ENCODE peak calls at places on chromosomes 16 and 17, in seven cellular contexts. S is Caco-2, X is Peyer's patch, L is GM23338, W is HCT116, Q is PC-3, H is breast epithelium. T is an unnamed sample.

GRCh38 chr16:29899516-29900101 is at the start of gene SEZ6L2:
- DNase-seq in X (peak; percentile 79), Q (peak; percentile 89), L (peak; percentile 98), S (peak; percentile 94), H (peak; percentile 83), W (peak; percentile 90), T (peak; percentile 86)

GRCh38 chr17:58920773-58921172 is 165.1 kb downstream of the PPM1E start:
- DNase-seq in Q (no peak), W (no peak), X (no peak), L (no peak), S (no peak), H (no peak), T (no peak)

GRCh38 chr16:52696126-52696525 is 149.2 kb upstream of the TOX3 start:
- DNase-seq in X (no peak), L (no peak), W (no peak), H (no peak), Q (no peak), S (no peak), T (no peak)

GRCh38 chr17:65183736-65184135 is 46.6 kb downstream of the RGS9 start:
- DNase-seq in X (no peak), Q (peak; percentile 60), L (peak; percentile 97), S (no peak), W (no peak), H (no peak), T (no peak)

GRCh38 chr17:5588584-5588983 is 4.3 kb upstream of the NLRP1 start:
- DNase-seq in L (no peak), H (no peak), X (no peak), W (no peak), S (no peak), Q (no peak), T (no peak)

GRCh38 chr16:20904507-20905079 is 4.0 kb downstream of the LYRM1 start:
- DNase-seq in S (peak; percentile 54), H (no peak), W (peak; percentile 85), Q (peak; percentile 75), X (no peak), L (no peak), T (peak; percentile 49)

GRCh38 chr17:21235921-21236320 is 17.3 kb downstream of the NATD1 start:
- DNase-seq in H (no peak), Q (no peak), X (no peak), W (no peak), L (no peak), S (no peak), T (no peak)

GRCh38 chr16:48592839-48593429 is 17.0 kb downstream of the N4BP1 start:
- DNase-seq in X (no peak), L (peak; percentile 66), H (no peak), Q (no peak), S (no peak), W (no peak), T (no peak)

GRCh38 chr17:76473541-76473985 is 6.2 kb downstream of the AANAT start:
- DNase-seq in X (no peak), W (no peak), Q (no peak), H (no peak), S (no peak), L (peak; percentile 81), T (no peak)

GRCh38 chr17:76710863-76711611 is at the start of gene MXRA7:
- DNase-seq in W (no peak), L (peak; percentile 80), Q (peak; percentile 78), X (peak; percentile 76), S (peak; percentile 64), H (no peak), T (no peak)

GRCh38 chr16:88347656-88348376 is 34.9 kb upstream of the ZNF469 start:
- DNase-seq in S (no peak), X (no peak), L (no peak), Q (no peak), W (no peak), H (no peak), T (no peak)

GRCh38 chr16:85617948-85618347 is 4.8 kb downstream of the GSE1 start:
- DNase-seq in X (no peak), H (no peak), Q (peak; percentile 63), W (no peak), L (no peak), S (no peak), T (no peak)
- H3K4me1 ChIP-seq in X (peaks cover 36% of the 10 kb centered on the region), H (peaks cover 29% of the 10 kb centered on the region), Q (peaks cover 38% of the 10 kb centered on the region), W (peaks cover 13% of the 10 kb centered on the region), L (peaks cover 33% of the 10 kb centered on the region), S (peaks cover 40% of the 10 kb centered on the region), T (peaks cover 11% of the 10 kb centered on the region)

GRCh38 chr17:15262291-15263205 is 2.6 kb downstream of the PMP22 start:
- DNase-seq in Q (peak; percentile 95), L (peak; percentile 69), X (peak; percentile 91), H (peak; percentile 80), W (peak; percentile 87), S (peak; percentile 46), T (peak; percentile 91)

GRCh38 chr17:15263206-15263579 is 1.9 kb downstream of the PMP22 start:
- DNase-seq in X (peak; percentile 80), L (peak; percentile 76), W (no peak), Q (peak; percentile 64), H (peak; percentile 76), S (peak; percentile 42), T (no peak)

GRCh38 chr17:15260376-15261062 is 4.6 kb downstream of the PMP22 start:
- DNase-seq in S (peak; percentile 42), W (no peak), H (peak; percentile 88), X (peak; percentile 88), Q (peak; percentile 94), L (peak; percentile 89), T (peak; percentile 72)

GRCh38 chr17:15261818-15262290 is 3.3 kb downstream of the PMP22 start:
- DNase-seq in X (no peak), H (no peak), W (no peak), Q (peak; percentile 47), S (no peak), L (peak; percentile 24), T (peak; percentile 40)

GRCh38 chr17:15261063-15261817 is 3.9 kb downstream of the PMP22 start:
- DNase-seq in Q (peak; percentile 73), X (peak; percentile 60), W (no peak), S (peak; percentile 43), L (peak; percentile 77), H (peak; percentile 73), T (peak; percentile 58)
- H3K4me3 ChIP-seq in Q (peak overlapping the region; percentile 90), X (peak overlapping the region; percentile 39), W (peak overlapping the region; percentile 79), S (peak overlapping the region; percentile 43), L (peak overlapping the region; percentile 76), H (peak overlapping the region; percentile 72), T (peak overlapping the region; percentile 61)

DNA sequence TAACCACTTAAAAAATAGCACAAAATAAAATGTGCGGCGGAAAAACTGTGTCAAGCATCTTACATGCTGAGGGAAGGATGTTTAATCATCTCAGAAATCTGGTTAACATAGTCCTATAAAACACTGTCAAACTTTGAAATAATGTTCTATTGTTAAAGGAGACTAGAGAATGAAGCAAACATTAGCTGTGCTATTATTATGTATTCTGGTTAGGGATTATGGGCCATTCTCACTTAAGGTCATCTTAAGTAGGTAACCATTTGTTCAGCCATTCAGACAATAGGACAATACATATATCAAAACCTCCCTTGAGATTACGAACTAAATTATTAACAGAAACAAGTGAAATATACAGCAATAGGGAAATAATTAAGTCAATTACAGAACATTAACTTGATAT is 24.7 kb downstream of the GRB2 start:
- DNase-seq in H (no peak), L (no peak), Q (no peak), X (no peak), W (no peak), S (no peak), T (no peak)
- H3K27me3 ChIP-seq in H (no peaks in the 10 kb centered on the region), L (no peaks in the 10 kb centered on the region), Q (no peaks in the 10 kb centered on the region), X (no peaks in the 10 kb centered on the region), W (no peaks in the 10 kb centered on the region), S (no peaks in the 10 kb centered on the region), T (no peaks in the 10 kb centered on the region)

GRCh38 chr16:57372372-57373116 is at the start of gene CX3CL1:
- DNase-seq in H (peak; percentile 82), W (no peak), S (no peak), X (peak; percentile 66), Q (no peak), L (peak; percentile 81), T (peak; percentile 53)
- H3K4me1 ChIP-seq in H (peaks cover 13% of the 10 kb centered on the region), W (no peaks in the 10 kb centered on the region), S (peaks cover 13% of the 10 kb centered on the region), X (no peaks in the 10 kb centered on the region), Q (peaks cover 16% of the 10 kb centered on the region), L (peaks cover 18% of the 10 kb centered on the region), T (no peaks in the 10 kb centered on the region)